ENCODE peak calls at places on chromosomes 4 and X, in eight cellular contexts. T is stimulated activated CD4-positive, alpha-beta T cell treated with anti-CD3 and anti-CD28 coated beads, Interleukin-12 subunit alpha, Interleukin-12 subunit beta, amount 100 ng/mL, for 48 hours; P is GM12878; S is T-cell; A is SHP77; Q is H54; G is activated T-helper 1 cell treated with anti-CD3 and anti-CD28 coated beads, Interleukin-12 subunit alpha, Interleukin-12 subunit beta, Interleukin-2, Interleukin-4 antibody, amounts not matched to agents 30 ng/mL and 10 ng/mL and 1 ng/mL, durations not matched to agents 14 hours and 24 hours and 36 hours; D is NCI-H345. J is an unnamed sample.

GRCh38 chr4:8583655-8584025 is 3.4 kb downstream of the GPR78 start:
- DNase-seq in D (no peak), T (no peak), G (no peak), Q (no peak), S (no peak), P (no peak), A (no peak), J (no peak)

GRCh38 chr4:54509057-54509456 is 148.7 kb upstream of the KIT start:
- DNase-seq in A (no peak), T (no peak), P (no peak), S (no peak), G (no peak), Q (no peak), D (no peak), J (no peak)

GRCh38 chr4:78121338-78121904 is 64.3 kb downstream of the FRAS1 start:
- DNase-seq in D (no peak), P (no peak), Q (no peak), T (no peak), A (no peak), S (no peak), G (no peak), J (no peak)

GRCh38 chr4:74618659-74619058 is 173.7 kb downstream of the AREG start:
- DNase-seq in S (no peak), D (no peak), G (no peak), A (no peak), P (no peak), T (no peak), Q (peak; percentile 3), J (no peak)

GRCh38 chr4:40261246-40262078 is 64.6 kb downstream of the RHOH start:
- DNase-seq in D (no peak), G (no peak), Q (no peak), T (no peak), A (no peak), S (no peak), P (no peak), J (no peak)

GRCh38 chr4:26484032-26484515 is 6.2 kb downstream of the CCKAR start:
- DNase-seq in T (no peak), Q (no peak), G (no peak), S (no peak), A (no peak), P (no peak), D (no peak), J (no peak)

GRCh38 chr4:76897522-76898384 is at the start of gene SOWAHB:
- DNase-seq in D (peak; percentile 77), S (peak; percentile 11), Q (no peak), G (no peak), A (no peak), P (no peak), T (no peak), J (no peak)

GRCh38 chrX:1248381-1249061 is 20.1 kb upstream of the CSF2RA start:
- DNase-seq in T (no peak), G (no peak), D (no peak), A (no peak), P (no peak), Q (no peak), S (no peak), J (peak; percentile 29)

GRCh38 chr4:8851321-8852117 is 20.1 kb downstream of the HMX1 start:
- DNase-seq in T (no peak), S (no peak), A (no peak), G (no peak), P (no peak), D (no peak), Q (no peak), J (no peak)

GRCh38 chr4:112099701-112100289 is 45.5 kb upstream of the FAM241A start:
- DNase-seq in G (no peak), P (peak; percentile 27), Q (peak; percentile 5), D (peak; percentile 39), S (no peak), A (no peak), T (no peak), J (no peak)

GRCh38 chr4:74327751-74328150 is 19.5 kb downstream of the EPGN start:
- DNase-seq in S (no peak), G (no peak), Q (no peak), A (no peak), P (no peak), D (no peak), T (no peak), J (no peak)

GRCh38 chrX:51614353-51614752 is 4.4 kb downstream of the CENPVL3 start:
- DNase-seq in A (no peak), G (no peak), Q (no peak), T (no peak), D (no peak), S (peak; percentile 1), P (no peak), J (no peak)

GRCh38 chr4:16196482-16197393 is 29.5 kb downstream of the TAPT1 start:
- DNase-seq in G (no peak), D (peak; percentile 14), A (no peak), T (no peak), P (peak; percentile 21), S (no peak), Q (peak; percentile 4), J (no peak)

GRCh38 chr4:66108898-66109297 is 438.6 kb upstream of the EPHA5 start:
- DNase-seq in G (no peak), D (no peak), P (no peak), S (no peak), A (no peak), T (no peak), Q (no peak), J (no peak)

GRCh38 chrX:85024044-85024443 is 20.4 kb downstream of the APOOL start:
- DNase-seq in P (no peak), Q (no peak), S (no peak), D (no peak), G (no peak), A (no peak), T (no peak), J (no peak)

GRCh38 chrX:107880054-107880610 is 54.5 kb downstream of the MID2 start:
- DNase-seq in T (no peak), S (no peak), D (no peak), A (no peak), Q (no peak), P (no peak), G (no peak), J (no peak)

GRCh38 chrX:110786486-110786885 is 9.1 kb downstream of the CHRDL1 start:
- DNase-seq in A (no peak), T (no peak), Q (no peak), G (no peak), D (no peak), S (no peak), P (no peak), J (no peak)

GRCh38 chr4:147285751-147286150 is 195.1 kb upstream of the EDNRA start:
- DNase-seq in Q (no peak), G (no peak), A (no peak), T (no peak), S (no peak), D (no peak), P (no peak), J (no peak)

GRCh38 chr4:159227378-159227777 is 124.5 kb downstream of the RAPGEF2 start:
- DNase-seq in Q (no peak), A (no peak), G (no peak), D (peak; percentile 83), T (no peak), P (no peak), S (no peak), J (no peak)

GRCh38 chr4:52843958-52844357 is 18.2 kb upstream of the RASL11B start:
- DNase-seq in D (no peak), P (no peak), Q (no peak), S (no peak), A (no peak), G (no peak), T (no peak), J (no peak)